ENCODE peak calls at places on chromosomes 3 and 15, in ten cellular contexts. B is T47D; H is stimulated activated CD8-positive, alpha-beta memory T cell treated with anti-CD3 and anti-CD28 coated beads, Interleukin-15, amount 100 ng/mL, for 1 hour; N is NCI-H1417; V is T-helper 9 cell; I is activated naive CD4-positive, alpha-beta T cell treated with anti-CD3 and anti-CD28 coated beads, Interleukin-2, amount 50 U/mL, for 16 hours; K is Daoy; P is astrocyte; L is natural killer cell; D is amniotic stem cell. G is an unnamed sample.

GRCh38 chr3:196524527-196524926 is 9.4 kb upstream of the SMCO1 start:
- DNase-seq in B (no peak), H (no peak), N (no peak), V (no peak), I (no peak), K (peak), P (no peak), L (no peak), D (no peak), G (no peak)

GRCh38 chr15:43702174-43702573 is 8.5 kb downstream of the CKMT1A start:
- DNase-seq in B (no peak), H (no peak), N (no peak), V (no peak), I (no peak), K (no peak), P (no peak), L (no peak), D (no peak), G (no peak)

GRCh38 chr15:31102374-31103342 is 1.1 kb upstream of the TRPM1 start:
- DNase-seq in B (no peak), H (no peak), N (no peak), V (no peak), I (no peak), K (no peak), P (no peak), L (no peak), D (no peak), G (no peak)

GRCh38 chr15:53036641-53037040 is 246.5 kb upstream of the ONECUT1 start:
- DNase-seq in B (no peak), H (no peak), N (no peak), V (no peak), I (no peak), K (no peak), P (no peak), L (no peak), D (no peak), G (no peak)

GRCh38 chr3:38150780-38151528 is 12.5 kb downstream of the MYD88 start:
- DNase-seq in B (no peak), H (no peak), N (no peak), V (no peak), I (no peak), K (no peak), P (no peak), L (no peak), D (no peak), G (no peak)

GRCh38 chr3:184230081-184230602 is 757 bp downstream of the VWA5B2 start:
- DNase-seq in B (no peak), H (no peak), N (peak), V (no peak), I (no peak), K (no peak), P (no peak), L (no peak), D (no peak), G (no peak)

GRCh38 chr3:143298380-143298779 is 178.8 kb downstream of the CHST2 start:
- DNase-seq in B (no peak), H (no peak), N (no peak), V (no peak), I (no peak), K (no peak), P (no peak), L (no peak), D (no peak), G (no peak)

GRCh38 chr3:42369832-42370231 is 40.6 kb downstream of the LYZL4 start:
- DNase-seq in B (no peak), H (no peak), N (no peak), V (no peak), I (no peak), K (no peak), P (no peak), L (no peak), D (no peak), G (no peak)

GRCh38 chr15:90104551-90104950 is 2.3 kb upstream of the IDH2 start:
- DNase-seq in B (no peak), H (no peak), N (no peak), V (no peak), I (no peak), K (no peak), P (no peak), L (no peak), D (no peak), G (no peak)

GRCh38 chr15:60651155-60651554 is 172.2 kb upstream of the ICE2 start:
- DNase-seq in B (no peak), H (no peak), N (no peak), V (no peak), I (no peak), K (no peak), P (no peak), L (no peak), D (no peak), G (no peak)

GRCh38 chr3:152298393-152299242 is 29.9 kb downstream of the MBNL1 start:
- DNase-seq in B (no peak), H (no peak), N (peak), V (peak), I (peak), K (peak), P (peak), L (peak), D (peak), G (peak)

GRCh38 chr15:70566047-70566835 is 197.1 kb downstream of the UACA start:
- DNase-seq in B (no peak), H (no peak), N (peak), V (no peak), I (no peak), K (no peak), P (no peak), L (no peak), D (no peak), G (peak)

GRCh38 chr3:107956991-107957467 is 133.8 kb downstream of the CD47 start:
- DNase-seq in B (no peak), H (no peak), N (no peak), V (no peak), I (no peak), K (peak), P (peak), L (no peak), D (no peak), G (peak)

GRCh38 chr3:115018694-115019093 is 128.4 kb downstream of the ZBTB20 start:
- DNase-seq in B (no peak), H (no peak), N (no peak), V (no peak), I (no peak), K (no peak), P (no peak), L (no peak), D (no peak), G (no peak)

GRCh38 chr15:48703544-48703943 is 58.0 kb upstream of the FBN1 start:
- DNase-seq in B (no peak), H (no peak), N (no peak), V (no peak), I (no peak), K (peak), P (peak), L (no peak), D (no peak), G (no peak)

GRCh38 chr3:66441124-66441523 is 59.7 kb downstream of the LRIG1 start:
- DNase-seq in B (no peak), H (no peak), N (no peak), V (no peak), I (no peak), K (peak), P (peak), L (no peak), D (no peak), G (peak)

GRCh38 chr3:14925729-14926591 is 21.4 kb upstream of the NR2C2 start:
- DNase-seq in B (peak), H (no peak), N (peak), V (no peak), I (no peak), K (peak), P (peak), L (no peak), D (peak), G (peak)

GRCh38 chr15:83010709-83011270 is 649 bp downstream of the C15orf40 start:
- DNase-seq in B (peak), H (peak), N (peak), V (peak), I (peak), K (peak), P (peak), L (peak), D (no peak), G (peak)

GRCh38 chr3:168034152-168034928 is 61.4 kb downstream of the GOLIM4 start:
- DNase-seq in B (no peak), H (no peak), N (no peak), V (no peak), I (no peak), K (peak), P (peak), L (no peak), D (peak), G (peak)

GRCh38 chr15:99969261-99969960 is 236.2 kb upstream of the LYSMD4 start:
- DNase-seq in B (no peak), H (no peak), N (no peak), V (no peak), I (no peak), K (no peak), P (no peak), L (no peak), D (no peak), G (no peak)

GRCh38 chr3:30342319-30343060 is 263.9 kb upstream of the TGFBR2 start:
- DNase-seq in B (no peak), H (no peak), N (no peak), V (no peak), I (no peak), K (peak), P (peak), L (no peak), D (peak), G (peak)

GRCh38 chr15:82919231-82919886 is 33.2 kb downstream of the HOMER2 start:
- DNase-seq in B (peak), H (no peak), N (peak), V (no peak), I (no peak), K (no peak), P (no peak), L (no peak), D (no peak), G (no peak)

GRCh38 chr15:39191871-39192281 is 389.0 kb upstream of the THBS1 start:
- DNase-seq in B (no peak), H (no peak), N (no peak), V (no peak), I (no peak), K (peak), P (peak), L (no peak), D (peak), G (peak)

GRCh38 chr15:35206060-35206675 is 121.1 kb upstream of the NANOGP8 start:
- DNase-seq in B (no peak), H (no peak), N (no peak), V (no peak), I (no peak), K (no peak), P (no peak), L (no peak), D (no peak), G (no peak)

GRCh38 chr3:43175541-43175940 is 69.7 kb upstream of the POMGNT2 start:
- DNase-seq in B (no peak), H (no peak), N (no peak), V (no peak), I (no peak), K (no peak), P (no peak), L (no peak), D (no peak), G (no peak)

GRCh38 chr3:49427581-49427980 is 1.5 kb downstream of the NICN1 start:
- DNase-seq in B (no peak), H (no peak), N (no peak), V (no peak), I (no peak), K (no peak), P (no peak), L (no peak), D (no peak), G (no peak)

GRCh38 chr3:47348411-47349154 is 32.2 kb upstream of the PTPN23 start:
- DNase-seq in B (no peak), H (no peak), N (no peak), V (no peak), I (no peak), K (no peak), P (no peak), L (no peak), D (no peak), G (no peak)